ENCODE peak calls at places on chromosomes 12 and 14, in six cellular contexts. One of them, this sample, is unnamed.

GRCh38 chr12:131003676-131004075 is 50.0 kb downstream of the ADGRD1 start:
- DNase-seq in SK-N-SH: no peak
- DNase-seq in GM23248: no peak
- DNase-seq in PC-3: no peak
- DNase-seq in OCI-LY7: no peak
- DNase-seq in hepatocyte: no peak
- DNase-seq in this sample: no peak

GRCh38 chr12:86261606-86262005 is 5.4 kb upstream of the MGAT4C start:
- DNase-seq in SK-N-SH: no peak
- DNase-seq in GM23248: no peak
- DNase-seq in PC-3: no peak
- DNase-seq in OCI-LY7: no peak
- DNase-seq in hepatocyte: no peak
- DNase-seq in this sample: no peak

GRCh38 chr12:1199700-1200099 is 208.7 kb downstream of the ERC1 start:
- DNase-seq in SK-N-SH: no peak
- DNase-seq in GM23248: peak; percentile 15
- DNase-seq in PC-3: no peak
- DNase-seq in OCI-LY7: no peak
- DNase-seq in hepatocyte: no peak
- DNase-seq in this sample: no peak

GRCh38 chr12:108446766-108447165 is 68.3 kb upstream of the FICD start:
- DNase-seq in SK-N-SH: no peak
- DNase-seq in GM23248: peak; percentile 65
- DNase-seq in PC-3: no peak
- DNase-seq in OCI-LY7: no peak
- DNase-seq in hepatocyte: no peak
- DNase-seq in this sample: no peak

GRCh38 chr14:99727096-99727870 is 43.2 kb downstream of the CYP46A1 start:
- DNase-seq in SK-N-SH: no peak
- DNase-seq in GM23248: no peak
- DNase-seq in PC-3: no peak
- DNase-seq in OCI-LY7: no peak
- DNase-seq in hepatocyte: no peak
- DNase-seq in this sample: no peak

GRCh38 chr14:32985881-32986280 is 47.2 kb downstream of the NPAS3 start:
- DNase-seq in SK-N-SH: no peak
- DNase-seq in GM23248: no peak
- DNase-seq in PC-3: no peak
- DNase-seq in OCI-LY7: no peak
- DNase-seq in hepatocyte: no peak
- DNase-seq in this sample: no peak

GRCh38 chr12:94100254-94100653 is 48.1 kb upstream of the PLXNC1 start:
- DNase-seq in SK-N-SH: no peak
- DNase-seq in GM23248: peak; percentile 34
- DNase-seq in PC-3: peak; percentile 95
- DNase-seq in OCI-LY7: no peak
- DNase-seq in hepatocyte: peak; percentile 53
- DNase-seq in this sample: no peak

GRCh38 chr12:113135178-113136127 is at the start of gene RASAL1:
- DNase-seq in SK-N-SH: peak; percentile 81
- DNase-seq in GM23248: no peak
- DNase-seq in PC-3: peak; percentile 44
- DNase-seq in OCI-LY7: peak; percentile 93
- DNase-seq in hepatocyte: peak; percentile 41
- DNase-seq in this sample: peak; percentile 75

GRCh38 chr12:49059063-49059384 is 1.6 kb downstream of the KMT2D start:
- DNase-seq in SK-N-SH: peak; percentile 36
- DNase-seq in GM23248: peak; percentile 30
- DNase-seq in PC-3: no peak
- DNase-seq in OCI-LY7: no peak
- DNase-seq in hepatocyte: no peak
- DNase-seq in this sample: no peak

GRCh38 chr12:47349102-47349769 is 269.5 kb upstream of the AMIGO2 start:
- DNase-seq in SK-N-SH: no peak
- DNase-seq in GM23248: no peak
- DNase-seq in PC-3: no peak
- DNase-seq in OCI-LY7: no peak
- DNase-seq in hepatocyte: no peak
- DNase-seq in this sample: no peak

GRCh38 chr14:22391908-22392307 is 197.1 kb downstream of the DAD1 start:
- DNase-seq in SK-N-SH: peak; percentile 34
- DNase-seq in GM23248: peak; percentile 71
- DNase-seq in PC-3: peak; percentile 85
- DNase-seq in OCI-LY7: peak; percentile 92
- DNase-seq in hepatocyte: peak; percentile 78
- DNase-seq in this sample: peak; percentile 28

GRCh38 chr12:6229823-6230222 is 29.6 kb downstream of the CD9 start:
- DNase-seq in SK-N-SH: no peak
- DNase-seq in GM23248: peak; percentile 96
- DNase-seq in PC-3: peak; percentile 76
- DNase-seq in OCI-LY7: no peak
- DNase-seq in hepatocyte: peak; percentile 84
- DNase-seq in this sample: no peak

GRCh38 chr14:77053046-77053841 is 24.7 kb upstream of the IRF2BPL start:
- DNase-seq in SK-N-SH: peak; percentile 93
- DNase-seq in GM23248: peak; percentile 73
- DNase-seq in PC-3: no peak
- DNase-seq in OCI-LY7: peak; percentile 86
- DNase-seq in hepatocyte: peak; percentile 90
- DNase-seq in this sample: no peak

GRCh38 chr14:97332591-97332984 is 535.4 kb downstream of the VRK1 start:
- DNase-seq in SK-N-SH: no peak
- DNase-seq in GM23248: no peak
- DNase-seq in PC-3: no peak
- DNase-seq in OCI-LY7: no peak
- DNase-seq in hepatocyte: no peak
- DNase-seq in this sample: no peak

GRCh38 chr14:101997429-101998336 is 33.3 kb downstream of the DYNC1H1 start:
- DNase-seq in SK-N-SH: peak; percentile 73
- DNase-seq in GM23248: no peak
- DNase-seq in PC-3: no peak
- DNase-seq in OCI-LY7: no peak
- DNase-seq in hepatocyte: no peak
- DNase-seq in this sample: no peak

GRCh38 chr12:49787672-49788071 is 40.5 kb downstream of the NCKAP5L start:
- DNase-seq in SK-N-SH: no peak
- DNase-seq in GM23248: no peak
- DNase-seq in PC-3: no peak
- DNase-seq in OCI-LY7: no peak
- DNase-seq in hepatocyte: no peak
- DNase-seq in this sample: no peak

GRCh38 chr12:131380961-131381705 is 329.8 kb upstream of the SFSWAP start:
- DNase-seq in SK-N-SH: peak; percentile 42
- DNase-seq in GM23248: no peak
- DNase-seq in PC-3: no peak
- DNase-seq in OCI-LY7: no peak
- DNase-seq in hepatocyte: no peak
- DNase-seq in this sample: no peak

GRCh38 chr12:22304341-22304740 is 30.2 kb downstream of the ST8SIA1 start:
- DNase-seq in SK-N-SH: no peak
- DNase-seq in GM23248: no peak
- DNase-seq in PC-3: no peak
- DNase-seq in OCI-LY7: no peak
- DNase-seq in hepatocyte: no peak
- DNase-seq in this sample: no peak

GRCh38 chr12:30643366-30643765 is 52.3 kb downstream of the IPO8 start:
- DNase-seq in SK-N-SH: no peak
- DNase-seq in GM23248: peak; percentile 6
- DNase-seq in PC-3: peak; percentile 8
- DNase-seq in OCI-LY7: no peak
- DNase-seq in hepatocyte: no peak
- DNase-seq in this sample: no peak

GRCh38 chr14:22598099-22598895 is at the start of gene ABHD4:
- DNase-seq in SK-N-SH: peak; percentile 89
- DNase-seq in GM23248: peak; percentile 91
- DNase-seq in PC-3: peak; percentile 61
- DNase-seq in OCI-LY7: peak; percentile 67
- DNase-seq in hepatocyte: peak; percentile 91
- DNase-seq in this sample: no peak

GRCh38 chr14:80427101-80427500 is 215.8 kb upstream of the DIO2 start:
- DNase-seq in SK-N-SH: no peak
- DNase-seq in GM23248: peak; percentile 29
- DNase-seq in PC-3: no peak
- DNase-seq in OCI-LY7: no peak
- DNase-seq in hepatocyte: no peak
- DNase-seq in this sample: no peak

GRCh38 chr14:24392327-24393098 is 6.3 kb upstream of the NYNRIN start:
- DNase-seq in SK-N-SH: no peak
- DNase-seq in GM23248: peak; percentile 58
- DNase-seq in PC-3: peak; percentile 85
- DNase-seq in OCI-LY7: no peak
- DNase-seq in hepatocyte: peak; percentile 46
- DNase-seq in this sample: peak; percentile 62

GRCh38 chr14:90388437-90388836 is 8.4 kb upstream of the CALM1 start:
- DNase-seq in SK-N-SH: no peak
- DNase-seq in GM23248: peak; percentile 87
- DNase-seq in PC-3: peak; percentile 93
- DNase-seq in OCI-LY7: no peak
- DNase-seq in hepatocyte: peak; percentile 82
- DNase-seq in this sample: peak; percentile 38

DNA sequence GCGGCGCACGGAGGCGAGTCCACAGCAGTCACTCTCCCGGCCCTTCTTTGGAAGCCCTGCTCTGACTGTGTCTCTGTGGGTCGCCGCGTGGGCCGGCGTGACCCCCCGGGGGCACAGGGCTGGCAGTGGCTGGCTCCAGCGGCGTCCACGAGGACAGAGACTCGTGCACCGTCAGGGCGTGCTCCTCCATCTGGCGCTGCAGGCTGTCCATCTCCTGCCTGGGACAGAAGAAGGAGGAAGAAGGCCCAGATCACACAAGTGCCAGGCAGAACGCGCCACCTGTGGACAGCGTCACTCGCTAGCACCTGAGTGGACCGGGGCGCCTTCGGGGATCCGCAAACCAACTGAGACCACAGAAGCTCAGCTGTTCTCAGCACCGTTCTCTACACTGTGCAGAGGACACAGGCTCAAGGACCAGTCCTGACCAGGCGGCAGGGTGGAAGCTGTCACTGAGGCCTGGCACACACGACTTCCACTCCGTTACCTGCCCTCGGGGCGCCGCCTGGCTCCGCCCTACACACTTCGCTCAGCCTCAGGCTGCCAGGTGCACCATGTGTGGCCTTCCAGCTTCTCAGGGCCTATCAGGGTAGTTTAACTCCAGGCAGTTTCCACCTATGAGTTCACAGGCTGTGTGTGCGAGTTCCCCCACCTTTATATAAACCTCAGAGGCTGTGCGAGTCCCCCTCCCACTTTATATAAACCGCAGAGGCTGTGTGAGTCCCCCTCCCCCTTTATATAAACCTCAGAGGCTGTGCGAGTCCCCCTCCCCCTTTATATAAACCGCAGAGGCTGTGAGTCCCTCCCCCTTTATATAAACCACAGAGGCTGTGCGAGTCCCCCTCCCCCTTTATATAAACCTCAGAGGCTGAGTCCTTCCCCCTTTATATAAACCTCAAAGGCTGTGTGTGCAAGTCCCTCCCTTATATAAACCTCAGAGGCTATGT is 11.7 kb upstream of the ANKLE2 start:
- DNase-seq in SK-N-SH: no peak
- DNase-seq in GM23248: no peak
- DNase-seq in PC-3: no peak
- DNase-seq in OCI-LY7: no peak
- DNase-seq in hepatocyte: no peak
- DNase-seq in this sample: no peak
- H3K36me3 ChIP-seq in SK-N-SH: peaks cover 34% of the 10 kb centered on the region
- H3K36me3 ChIP-seq in GM23248: peaks cover 72% of the 10 kb centered on the region
- H3K36me3 ChIP-seq in PC-3: peaks cover 59% of the 10 kb centered on the region
- H3K36me3 ChIP-seq in OCI-LY7: peaks cover 80% of the 10 kb centered on the region
- H3K36me3 ChIP-seq in hepatocyte: no peaks in the 10 kb centered on the region
- H3K36me3 ChIP-seq in this sample: peaks cover 16% of the 10 kb centered on the region

DNA sequence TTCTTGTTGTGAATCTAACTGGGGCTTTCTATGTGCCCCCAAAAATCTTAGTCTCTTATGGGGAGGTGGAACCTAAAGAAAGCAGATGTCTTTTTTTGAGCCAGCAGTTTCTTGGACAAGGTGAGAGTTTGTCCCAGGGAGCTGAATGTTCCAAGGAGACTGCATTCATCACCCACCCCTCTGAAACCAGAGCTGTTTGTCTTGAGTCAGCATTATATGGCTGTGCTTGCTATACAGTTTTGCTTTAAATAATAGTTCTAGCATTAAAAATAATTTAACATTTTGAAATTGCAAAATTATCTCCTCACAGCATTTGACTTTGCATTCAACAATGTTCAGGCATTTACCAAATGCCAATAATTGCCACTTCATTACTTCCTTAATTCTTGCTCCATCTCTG is 813.3 kb downstream of the BCL11B start:
- DNase-seq in SK-N-SH: no peak
- DNase-seq in GM23248: no peak
- DNase-seq in PC-3: no peak
- DNase-seq in OCI-LY7: no peak
- DNase-seq in hepatocyte: no peak
- DNase-seq in this sample: no peak
- H3K9me2 ChIP-seq in SK-N-SH: no peaks in the 10 kb centered on the region
- H3K9me2 ChIP-seq in GM23248: no peaks in the 10 kb centered on the region
- H3K9me2 ChIP-seq in PC-3: no peaks in the 10 kb centered on the region
- H3K9me2 ChIP-seq in OCI-LY7: no peaks in the 10 kb centered on the region
- H3K9me2 ChIP-seq in hepatocyte: no peaks in the 10 kb centered on the region
- H3K9me2 ChIP-seq in this sample: no peaks in the 10 kb centered on the region

DNA sequence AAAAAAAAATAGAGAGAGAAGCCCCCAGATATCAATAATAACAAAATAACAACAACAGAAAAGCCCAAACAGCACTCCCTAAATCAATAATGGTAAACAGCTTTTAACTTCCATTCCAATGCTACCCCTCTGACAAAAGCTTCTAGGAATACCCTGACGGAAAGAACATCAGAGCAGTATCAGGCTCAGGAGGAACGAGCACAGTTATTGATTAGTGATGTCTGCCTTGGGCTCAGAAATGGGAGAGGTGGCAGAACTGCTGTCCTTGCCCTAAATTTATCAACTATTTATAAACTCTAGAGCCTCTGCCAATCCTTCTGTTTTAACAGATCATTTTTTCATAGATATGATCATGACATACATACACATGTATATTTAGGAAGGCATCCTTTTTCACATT is 41.9 kb downstream of the P2RX4 start:
- DNase-seq in SK-N-SH: no peak
- DNase-seq in GM23248: no peak
- DNase-seq in PC-3: no peak
- DNase-seq in OCI-LY7: no peak
- DNase-seq in hepatocyte: no peak
- DNase-seq in this sample: no peak
- H3K36me3 ChIP-seq in SK-N-SH: no peaks in the 10 kb centered on the region
- H3K36me3 ChIP-seq in GM23248: peaks cover 31% of the 10 kb centered on the region
- H3K36me3 ChIP-seq in PC-3: peaks cover 45% of the 10 kb centered on the region
- H3K36me3 ChIP-seq in OCI-LY7: peaks cover 79% of the 10 kb centered on the region
- H3K36me3 ChIP-seq in hepatocyte: no peaks in the 10 kb centered on the region
- H3K36me3 ChIP-seq in this sample: peaks cover 37% of the 10 kb centered on the region

DNA sequence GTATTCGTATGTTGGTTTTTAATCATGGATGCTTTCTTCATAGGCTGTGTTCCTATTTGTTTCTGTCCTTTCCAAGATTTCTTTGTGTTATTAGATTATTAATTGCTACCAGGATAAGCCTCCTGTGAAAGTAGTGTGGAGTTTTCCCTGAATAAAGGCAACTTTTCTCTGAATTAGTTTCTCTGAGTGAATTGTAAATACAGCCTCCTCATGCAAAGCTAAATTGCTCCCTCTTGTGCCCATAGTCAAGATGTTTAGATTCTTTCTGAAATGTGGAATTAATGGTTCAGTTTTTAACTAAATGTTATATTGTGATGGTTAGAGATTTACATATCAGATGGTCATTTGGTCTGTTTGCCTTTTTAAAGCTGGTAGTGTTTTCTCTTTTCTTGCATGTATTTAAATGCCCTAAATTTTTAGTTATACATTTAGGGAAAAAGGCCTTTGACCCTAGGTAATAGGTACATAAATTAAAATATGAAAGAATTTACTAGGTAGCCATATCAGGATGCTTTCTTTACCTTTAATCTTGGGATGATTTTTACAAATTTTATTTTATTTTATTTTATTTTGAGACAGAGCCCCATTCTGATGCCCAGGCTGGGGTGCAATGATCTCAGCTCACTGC is 8.9 kb downstream of the APAF1 start:
- DNase-seq in SK-N-SH: peak; percentile 61
- DNase-seq in GM23248: peak; percentile 78
- DNase-seq in PC-3: peak; percentile 75
- DNase-seq in OCI-LY7: peak; percentile 71
- DNase-seq in hepatocyte: peak; percentile 59
- DNase-seq in this sample: peak; percentile 42
- H3K9me2 ChIP-seq in SK-N-SH: no peaks in the 10 kb centered on the region
- H3K9me2 ChIP-seq in GM23248: no peaks in the 10 kb centered on the region
- H3K9me2 ChIP-seq in PC-3: no peaks in the 10 kb centered on the region
- H3K9me2 ChIP-seq in OCI-LY7: no peaks in the 10 kb centered on the region
- H3K9me2 ChIP-seq in hepatocyte: no peaks in the 10 kb centered on the region
- H3K9me2 ChIP-seq in this sample: no peaks in the 10 kb centered on the region

This sample was measured in HCT116.